ENCODE peak calls at places on chromosomes 4 and X, in four cellular contexts. M, L, F and B are unnamed samples. For H3K4me1, the result is how much of the 10 kb centered on the place peaks cover.

GRCh38 chr4:78171482-78171881 is 114.4 kb downstream of the FRAS1 start:
- DNase-seq in M (no peak), L (no peak), F (no peak), B (no peak)

GRCh38 chr4:31071807-31072486 is 351.8 kb downstream of the PCDH7 start:
- DNase-seq in M (no peak), L (no peak), F (no peak), B (no peak)

GRCh38 chr4:68748181-68748981 is 67.4 kb upstream of the UGT2B10 start:
- DNase-seq in M (no peak), L (no peak), F (no peak), B (no peak)

GRCh38 chr4:22339491-22339890 is 176.4 kb downstream of the ADGRA3 start:
- DNase-seq in M (no peak), L (no peak), F (no peak), B (no peak)

GRCh38 chr4:112127048-112127637 is 18.1 kb upstream of the FAM241A start:
- DNase-seq in M (no peak), L (no peak), F (no peak), B (no peak)

GRCh38 chr4:81164623-81165416 is 50.2 kb downstream of the PRKG2 start:
- DNase-seq in M (no peak), L (no peak), F (no peak), B (no peak)

GRCh38 chr4:150886597-150886996 is 128.5 kb downstream of the LRBA start:
- DNase-seq in M (no peak), L (no peak), F (no peak), B (no peak)

GRCh38 chr4:143352052-143352451 is 15.4 kb downstream of the GAB1 start:
- DNase-seq in M (no peak), L (no peak), F (no peak), B (no peak)

GRCh38 chr4:74394476-74395136 is 29.7 kb downstream of the EREG start:
- DNase-seq in M (no peak), L (no peak), F (no peak), B (no peak)

GRCh38 chr4:14059006-14059405 is 431.5 kb upstream of the BOD1L1 start:
- DNase-seq in M (no peak), L (no peak), F (no peak), B (no peak)

GRCh38 chrX:154025230-154025629 is 5.5 kb upstream of the IRAK1 start:
- DNase-seq in M (no peak), L (peak), F (no peak), B (no peak)

GRCh38 chr4:81648576-81649272 is 177.0 kb upstream of the RASGEF1B start:
- DNase-seq in M (peak), L (no peak), F (no peak), B (no peak)

GRCh38 chr4:77959566-77960338 is 97.1 kb downstream of the MRPL1 start:
- DNase-seq in M (peak), L (no peak), F (no peak), B (no peak)

GRCh38 chrX:1300449-1300848 is 31.8 kb downstream of the CSF2RA start:
- DNase-seq in M (no peak), L (no peak), F (peak), B (peak)

GRCh38 chr4:73870260-73870659 is 1.1 kb downstream of the CXCL1 start:
- DNase-seq in M (no peak), L (no peak), F (peak), B (peak)

DNA sequence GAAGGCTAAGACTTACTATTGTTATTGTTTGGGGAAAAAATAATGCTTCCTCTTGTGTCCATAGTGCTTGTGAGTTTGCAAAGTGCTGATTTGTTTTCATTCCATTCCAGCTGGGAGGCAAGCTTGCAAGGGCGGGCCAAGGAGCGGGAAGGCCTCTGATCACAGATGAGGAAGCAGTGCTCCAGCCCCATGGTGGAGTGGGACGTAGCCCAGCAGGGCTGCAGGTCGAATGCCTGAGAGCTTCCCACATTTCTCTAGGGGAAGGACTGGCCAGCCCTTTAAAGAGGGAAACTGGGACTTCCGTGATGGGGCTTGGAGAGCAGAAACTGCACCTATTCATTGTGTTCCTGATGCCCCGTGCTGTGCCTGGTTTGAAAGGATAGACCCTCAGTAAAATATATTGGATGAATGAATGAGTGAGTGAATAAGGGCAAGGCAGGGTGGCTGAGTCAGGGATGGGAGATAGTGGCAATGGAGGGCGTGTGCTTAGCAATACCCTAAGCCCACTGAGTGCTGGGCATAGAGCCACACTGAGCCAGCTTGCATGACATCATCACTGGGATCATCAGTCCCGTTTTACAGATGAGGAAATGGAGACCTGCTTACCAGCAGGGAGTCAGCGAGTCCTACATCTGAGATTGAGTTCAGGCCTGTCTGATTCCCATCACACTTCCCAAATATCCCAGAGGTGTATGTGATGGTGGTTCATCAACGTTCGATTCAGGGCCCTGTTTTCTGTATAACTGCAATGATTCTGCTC is 17.9 kb upstream of the NSG1 start:
- DNase-seq in M (no peak), L (no peak), F (no peak), B (no peak)
- H3K4me3 ChIP-seq in M (no peak), L (no peak), F (no peak), B (no peak)

GRCh38 chr4:7941111-7942018 is 1.7 kb upstream of the AFAP1 start:
- DNase-seq in M (no peak), L (no peak), F (no peak), B (peak)

GRCh38 chr4:7939377-7940108 is at the start of gene AFAP1:
- DNase-seq in M (peak), L (peak), F (peak), B (peak)

GRCh38 chr4:7933631-7934510 is 5.8 kb downstream of the AFAP1 start:
- DNase-seq in M (no peak), L (no peak), F (no peak), B (no peak)

GRCh38 chr4:7938513-7939376 is 916 bp downstream of the AFAP1 start:
- DNase-seq in M (no peak), L (no peak), F (peak), B (peak)

GRCh38 chr4:7936963-7937362 is 2.7 kb downstream of the AFAP1 start:
- DNase-seq in M (no peak), L (no peak), F (no peak), B (no peak)
- H3K4me1 ChIP-seq in M (under half), L (under half), F (under half), B (under half)

DNA sequence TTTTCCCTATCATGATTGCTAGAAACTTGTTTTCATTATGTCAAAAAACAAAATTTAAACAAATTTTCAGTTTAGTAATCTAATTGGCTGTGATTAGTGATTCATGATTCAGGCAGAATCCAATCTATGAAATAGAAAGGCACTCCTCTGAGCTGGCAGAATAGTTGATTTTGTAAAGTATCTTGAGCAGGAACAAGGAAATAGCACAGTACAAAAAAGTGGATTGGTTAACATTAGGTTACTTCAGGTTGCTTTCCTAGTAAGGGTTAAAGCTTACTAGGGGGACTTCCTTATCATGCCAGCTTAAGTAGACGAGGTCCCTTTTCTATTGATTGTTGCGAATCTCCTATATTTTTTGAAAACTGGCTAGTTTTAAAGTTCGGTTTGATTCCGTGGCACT is 43.4 kb upstream of the PRDM5 start:
- DNase-seq in M (no peak), L (no peak), F (no peak), B (no peak)
- H3K4me3 ChIP-seq in M (no peak), L (no peak), F (no peak), B (no peak)

GRCh38 chr4:184413227-184414064 is 60.9 kb downstream of the IRF2 start:
- DNase-seq in M (no peak), L (no peak), F (no peak), B (no peak)
- H3K4me1 ChIP-seq in M (under half), L (half or more), F (under half), B (under half)

GRCh38 chrX:115565888-115566287 is 4.9 kb downstream of the PLS3 start:
- DNase-seq in M (no peak), L (no peak), F (no peak), B (no peak)
- H3K4me3 ChIP-seq in M (no peak), L (no peak), F (no peak), B (no peak)

GRCh38 chr4:174425669-174426068 is 96.6 kb downstream of the HPGD start:
- DNase-seq in M (no peak), L (no peak), F (no peak), B (no peak)
- H3K4me1 ChIP-seq in M (under half), L (under half), F (under half), B (under half)

DNA sequence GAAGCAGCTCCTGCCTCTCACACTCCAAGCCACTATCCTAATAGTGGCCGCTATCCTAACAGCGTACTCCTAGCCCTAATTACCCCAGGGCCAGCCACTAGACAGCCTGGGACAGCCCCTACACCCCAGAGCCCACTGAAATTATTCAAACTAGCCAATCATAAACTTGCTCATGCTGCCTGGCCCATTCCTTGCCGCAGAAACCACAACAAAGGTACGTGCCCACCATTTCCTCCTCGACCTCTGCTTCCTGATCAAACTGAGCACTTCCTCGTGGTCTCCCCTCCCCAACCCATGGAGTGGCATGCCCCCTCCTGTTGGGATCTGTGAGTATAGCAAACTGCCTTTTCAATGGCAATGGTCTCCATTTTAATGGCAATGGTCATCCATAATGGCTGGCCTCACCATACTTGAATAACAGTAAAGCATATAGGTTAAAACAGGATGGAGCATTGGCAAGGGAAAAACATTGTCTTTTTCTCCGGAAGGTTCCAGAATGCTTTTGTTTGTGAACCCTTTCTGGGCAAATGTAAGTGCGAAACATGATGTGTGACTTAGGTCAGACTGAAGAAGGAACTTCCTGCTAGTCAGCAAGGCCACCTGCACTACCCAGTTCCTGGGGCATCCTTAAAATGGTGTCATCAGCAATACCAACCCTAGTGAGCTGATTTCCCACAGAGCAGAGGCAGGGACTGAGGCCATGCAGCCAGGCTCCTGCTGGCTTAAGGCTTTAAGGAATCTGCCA is 107.1 kb upstream of the ATP6AP2 start:
- DNase-seq in M (no peak), L (no peak), F (no peak), B (no peak)
- H3K4me3 ChIP-seq in M (no peak), L (no peak), F (no peak), B (no peak)

GRCh38 chr4:26298198-26298950 is 22.4 kb upstream of the RBPJ start:
- DNase-seq in M (no peak), L (no peak), F (no peak), B (no peak)
- H3K4me1 ChIP-seq in M (under half), L (under half), F (under half), B (under half)

GRCh38 chrX:103666202-103667107 is 20.0 kb downstream of the MORF4L2 start:
- DNase-seq in M (no peak), L (no peak), F (no peak), B (no peak)

GRCh38 chrX:103663921-103664320 is 22.6 kb downstream of the MORF4L2 start:
- DNase-seq in M (no peak), L (no peak), F (no peak), B (no peak)

GRCh38 chrX:103658681-103659433 is 27.6 kb downstream of the MORF4L2 start:
- DNase-seq in M (no peak), L (no peak), F (no peak), B (no peak)

GRCh38 chrX:103669745-103670144 is 16.8 kb downstream of the MORF4L2 start:
- DNase-seq in M (no peak), L (no peak), F (no peak), B (no peak)

GRCh38 chrX:103664363-103664762 is 22.1 kb downstream of the MORF4L2 start:
- DNase-seq in M (no peak), L (no peak), F (no peak), B (no peak)
- H3K4me3 ChIP-seq in M (no peak), L (no peak), F (no peak), B (no peak)

DNA sequence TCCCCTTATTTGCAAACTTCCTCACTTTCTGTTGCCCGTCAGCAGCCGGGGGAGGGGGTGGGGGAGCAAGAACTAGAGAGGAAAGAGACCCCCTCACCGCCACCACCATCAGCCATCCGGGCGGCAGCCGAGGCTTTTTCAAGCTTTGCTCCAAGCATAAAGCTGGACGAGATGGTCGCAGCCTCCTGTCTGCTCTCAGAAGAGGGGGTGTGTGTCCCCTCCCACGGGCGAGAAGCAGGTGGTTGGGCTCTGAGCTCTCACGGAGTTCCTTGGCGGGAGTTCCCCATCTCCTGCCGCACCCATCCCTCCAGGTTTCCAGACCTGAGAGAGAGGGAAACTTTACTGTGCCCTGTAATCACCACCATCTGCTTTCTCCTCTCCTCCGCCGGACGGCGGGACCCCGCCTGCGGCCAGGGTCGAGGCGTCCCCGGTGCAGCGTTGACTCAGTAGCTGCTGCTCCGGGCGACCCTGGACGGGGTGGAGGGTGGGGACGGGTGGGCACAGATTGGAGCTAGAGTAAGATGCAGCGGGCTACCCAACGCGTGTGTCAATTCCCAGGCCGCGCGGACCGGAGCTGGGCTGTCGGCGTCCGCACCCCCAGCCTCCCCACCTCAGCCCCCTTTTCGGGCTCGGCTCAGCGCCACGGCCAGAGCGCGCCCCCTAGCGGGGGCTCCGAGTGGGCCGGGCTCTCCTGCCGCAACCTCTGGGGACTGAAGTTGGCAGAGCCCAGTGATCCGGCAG is 4.8 kb upstream of the ARX start:
- DNase-seq in M (peak), L (peak), F (peak), B (no peak)
- H3K4me1 ChIP-seq in M (under half), L (under half), F (under half), B (under half)